ENCODE peak calls at places on chromosomes 5 and 9, in four cellular contexts. One of them, this sample, is unnamed.

GRCh38 chr5:132334812-132335211 is 34.7 kb upstream of the SLC22A5 start:
- DNase-seq in left kidney: no peak
- DNase-seq in SJSA1: no peak
- DNase-seq in lower lobe of right lung: no peak
- DNase-seq in this sample: no peak

GRCh38 chr5:37043693-37044092 is 167.1 kb downstream of the NIPBL start:
- DNase-seq in lower lobe of right lung: no peak
- DNase-seq in SJSA1: no peak
- DNase-seq in left kidney: no peak
- DNase-seq in this sample: no peak

GRCh38 chr5:80565330-80565729 is 4.8 kb downstream of the ANKRD34B start:
- DNase-seq in lower lobe of right lung: no peak
- DNase-seq in left kidney: peak
- DNase-seq in SJSA1: no peak
- DNase-seq in this sample: no peak

GRCh38 chr5:143341807-143342570 is 61.5 kb downstream of the NR3C1 start:
- DNase-seq in lower lobe of right lung: no peak
- DNase-seq in SJSA1: no peak
- DNase-seq in left kidney: no peak
- DNase-seq in this sample: peak

GRCh38 chr9:136603901-136604816 is 58.3 kb upstream of the NOTCH1 start:
- DNase-seq in left kidney: no peak
- DNase-seq in lower lobe of right lung: no peak
- DNase-seq in SJSA1: no peak
- DNase-seq in this sample: no peak

GRCh38 chr5:43613370-43613769 is 10.4 kb downstream of the NNT start:
- DNase-seq in lower lobe of right lung: no peak
- DNase-seq in SJSA1: no peak
- DNase-seq in left kidney: no peak
- DNase-seq in this sample: no peak

GRCh38 chr5:14265574-14265973 is 122.4 kb downstream of the TRIO start:
- DNase-seq in lower lobe of right lung: no peak
- DNase-seq in left kidney: no peak
- DNase-seq in SJSA1: peak
- DNase-seq in this sample: peak

GRCh38 chr5:173885481-173886010 is 2.6 kb upstream of the CPEB4 start:
- DNase-seq in lower lobe of right lung: no peak
- DNase-seq in SJSA1: no peak
- DNase-seq in left kidney: no peak
- DNase-seq in this sample: no peak

GRCh38 chr5:132234684-132235062 is 7.0 kb upstream of the P4HA2 start:
- DNase-seq in lower lobe of right lung: no peak
- DNase-seq in left kidney: no peak
- DNase-seq in SJSA1: no peak
- DNase-seq in this sample: no peak

GRCh38 chr9:79672891-79673290 is 101.1 kb downstream of the TLE4 start:
- DNase-seq in lower lobe of right lung: no peak
- DNase-seq in SJSA1: no peak
- DNase-seq in left kidney: no peak
- DNase-seq in this sample: no peak

GRCh38 chr5:96765043-96765442 is 42.7 kb downstream of the ERAP1 start:
- DNase-seq in left kidney: no peak
- DNase-seq in SJSA1: no peak
- DNase-seq in lower lobe of right lung: no peak
- DNase-seq in this sample: no peak

GRCh38 chr5:2212481-2212880 is 329.8 kb upstream of the IRX4 start:
- DNase-seq in left kidney: no peak
- DNase-seq in lower lobe of right lung: no peak
- DNase-seq in SJSA1: no peak
- DNase-seq in this sample: no peak

GRCh38 chr5:88602584-88602983 is 280.4 kb downstream of the MEF2C start:
- DNase-seq in lower lobe of right lung: no peak
- DNase-seq in SJSA1: peak
- DNase-seq in left kidney: no peak
- DNase-seq in this sample: no peak

GRCh38 chr5:160470437-160471341 is 49.0 kb downstream of the PTTG1 start:
- DNase-seq in lower lobe of right lung: no peak
- DNase-seq in SJSA1: no peak
- DNase-seq in left kidney: no peak
- DNase-seq in this sample: no peak

GRCh38 chr9:132268725-132269352 is 85.9 kb downstream of the SETX start:
- DNase-seq in lower lobe of right lung: peak
- DNase-seq in left kidney: peak
- DNase-seq in SJSA1: no peak
- DNase-seq in this sample: peak

GRCh38 chr5:8829322-8830029 is 716.4 kb downstream of the SEMA5A start:
- DNase-seq in left kidney: peak
- DNase-seq in SJSA1: peak
- DNase-seq in lower lobe of right lung: no peak
- DNase-seq in this sample: peak

GRCh38 chr5:176134529-176135223 is 103.5 kb upstream of the SIMC1 start:
- DNase-seq in left kidney: peak
- DNase-seq in SJSA1: no peak
- DNase-seq in lower lobe of right lung: no peak
- DNase-seq in this sample: no peak

GRCh38 chr9:99011161-99011709 is 67.5 kb downstream of the COL15A1 start:
- DNase-seq in SJSA1: no peak
- DNase-seq in left kidney: peak
- DNase-seq in lower lobe of right lung: no peak
- DNase-seq in this sample: peak

GRCh38 chr5:127518319-127518621 is 830 bp downstream of the PRRC1 start:
- DNase-seq in left kidney: no peak
- DNase-seq in lower lobe of right lung: no peak
- DNase-seq in SJSA1: no peak
- DNase-seq in this sample: peak

GRCh38 chr5:134580001-134580460 is 52.6 kb downstream of the SAR1B start:
- DNase-seq in SJSA1: no peak
- DNase-seq in lower lobe of right lung: no peak
- DNase-seq in left kidney: no peak
- DNase-seq in this sample: no peak

GRCh38 chr9:131403493-131403773 is 9.5 kb downstream of the PRRC2B start:
- DNase-seq in left kidney: no peak
- DNase-seq in lower lobe of right lung: no peak
- DNase-seq in SJSA1: no peak
- DNase-seq in this sample: no peak